ENCODE peak calls at places on chromosomes 2 and 18, in seven cellular contexts. R, U, M, I, O, F and W are unnamed samples.

GRCh38 chr18:10739152-10739551 is 213.3 kb downstream of the NAPG start:
- DNase-seq in I (no peak), U (peak; percentile 53), R (no peak), M (no peak), O (no peak), F (no peak), W (no peak)

GRCh38 chr18:23879544-23879943 is 135.0 kb upstream of the TTC39C start:
- DNase-seq in R (no peak), F (no peak), M (no peak), I (no peak), U (no peak), O (no peak), W (no peak)

GRCh38 chr2:226953206-226953605 is 117.4 kb downstream of the RHBDD1 start:
- DNase-seq in U (no peak), O (no peak), M (no peak), R (peak; percentile 26), F (no peak), I (no peak), W (no peak)

GRCh38 chr18:49560277-49561126 is 1.4 kb upstream of the LIPG start:
- DNase-seq in F (peak; percentile 56), R (peak; percentile 34), I (peak; percentile 66), U (no peak), M (no peak), O (peak; percentile 64), W (no peak)

GRCh38 chr2:72090271-72090720 is 57.4 kb downstream of the CYP26B1 start:
- DNase-seq in R (no peak), O (no peak), U (no peak), I (no peak), F (no peak), M (no peak), W (no peak)

GRCh38 chr2:236661064-236661761 is 91.6 kb downstream of the ACKR3 start:
- DNase-seq in O (peak; percentile 58), U (peak; percentile 93), M (no peak), I (peak; percentile 69), F (peak; percentile 65), R (peak; percentile 65), W (no peak)

GRCh38 chr2:98854675-98855074 is 81.3 kb downstream of the CRACDL start:
- DNase-seq in U (no peak), F (no peak), I (no peak), O (no peak), M (no peak), R (no peak), W (no peak)

GRCh38 chr2:148989882-148990493 is 48.5 kb upstream of the LYPD6B start:
- DNase-seq in R (peak; percentile 87), I (peak; percentile 86), U (peak; percentile 87), O (peak; percentile 83), M (peak; percentile 74), F (peak; percentile 80), W (peak; percentile 68)

GRCh38 chr18:58792086-58792485 is 72.6 kb upstream of the ZNF532 start:
- DNase-seq in I (no peak), F (no peak), O (no peak), U (no peak), R (no peak), M (no peak), W (no peak)

GRCh38 chr18:79728931-79729586 is 49.5 kb downstream of the CTDP1 start:
- DNase-seq in I (no peak), O (no peak), M (no peak), U (no peak), F (no peak), R (no peak), W (no peak)

GRCh38 chr2:47401789-47402554 is 984 bp upstream of the MSH2 start:
- DNase-seq in U (no peak), R (peak; percentile 4), F (no peak), I (peak; percentile 35), O (no peak), M (no peak), W (no peak)

GRCh38 chr2:96661324-96661723 is 18.8 kb downstream of the FER1L5 start:
- DNase-seq in R (no peak), M (no peak), O (no peak), F (no peak), U (no peak), I (no peak), W (no peak)

GRCh38 chr2:83191316-83191715 is 1267.8 kb downstream of the SUCLG1 start:
- DNase-seq in M (no peak), F (no peak), I (no peak), R (no peak), O (no peak), U (no peak), W (no peak)

GRCh38 chr2:70140978-70141753 is 49.7 kb downstream of the C2orf42 start:
- DNase-seq in O (peak; percentile 86), F (peak; percentile 59), I (peak; percentile 99), R (peak; percentile 53), U (peak; percentile 96), M (peak; percentile 94), W (peak; percentile 86)

GRCh38 chr18:11336241-11336640 is 186.9 kb upstream of the PIEZO2 start:
- DNase-seq in R (peak; percentile 24), M (no peak), I (no peak), U (no peak), O (no peak), F (no peak), W (no peak)

GRCh38 chr2:179049546-179050311 is at the start of gene CCDC141:
- DNase-seq in F (no peak), R (no peak), M (no peak), O (peak; percentile 62), U (no peak), I (no peak), W (peak; percentile 24)

GRCh38 chr2:144467479-144468210 is 52.3 kb downstream of the ZEB2 start:
- DNase-seq in O (no peak), I (no peak), R (no peak), F (peak; percentile 51), M (no peak), U (no peak), W (no peak)

GRCh38 chr2:181656450-181657261 is at the start of gene CERKL:
- DNase-seq in O (peak; percentile 66), U (peak; percentile 76), F (peak; percentile 82), M (peak; percentile 49), I (peak; percentile 89), R (peak; percentile 36), W (no peak)

GRCh38 chr2:9799729-9800632 is 43.3 kb upstream of the TAF1B start:
- DNase-seq in M (peak; percentile 72), U (peak; percentile 93), O (peak; percentile 90), F (peak; percentile 90), I (peak; percentile 92), R (peak; percentile 89), W (peak; percentile 77)

GRCh38 chr2:150303281-150303680 is 184.2 kb downstream of the RND3 start:
- DNase-seq in O (no peak), F (no peak), U (no peak), R (peak; percentile 35), M (peak; percentile 3), I (peak; percentile 27), W (no peak)

GRCh38 chr2:241218131-241219029 is 29.9 kb downstream of the ANO7 start:
- DNase-seq in M (no peak), O (peak; percentile 74), R (peak; percentile 70), U (peak; percentile 16), I (peak; percentile 84), F (peak; percentile 85), W (peak; percentile 51)

GRCh38 chr2:238786379-238786778 is 61.5 kb upstream of the TWIST2 start:
- DNase-seq in M (no peak), F (no peak), I (no peak), U (no peak), R (peak; percentile 83), O (no peak), W (no peak)

DNA sequence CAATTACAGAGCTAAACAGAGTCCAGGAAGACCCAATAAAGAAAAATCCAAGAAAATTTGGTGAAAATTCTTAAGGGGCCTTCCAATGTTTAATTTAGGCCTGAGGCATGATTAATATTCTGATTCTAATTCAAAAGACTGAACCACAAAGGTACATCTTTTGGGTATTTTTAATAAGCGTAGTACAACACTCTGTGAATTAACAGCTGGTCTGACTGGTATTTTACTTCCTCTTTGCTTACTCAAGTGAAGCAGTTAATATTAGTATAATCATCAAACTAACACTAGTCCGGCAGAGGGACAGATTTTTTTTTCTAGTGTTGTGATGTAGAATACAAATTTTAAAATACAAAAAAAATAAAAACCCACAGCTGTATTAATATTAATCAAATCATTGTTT is 652.9 kb downstream of the NR4A2 start:
- DNase-seq in M (no peak), O (no peak), U (no peak), F (no peak), R (no peak), I (no peak), W (no peak)
- TF ChIP-seq EZH2phosphoT487 in M (no peak), O (no peak), U (no peak), F (no peak), R (no peak), I (no peak), W (no peak)

GRCh38 chr2:68236876-68237275 is 15.5 kb downstream of the PPP3R1 start:
- DNase-seq in F (no peak), M (no peak), O (no peak), I (no peak), R (peak; percentile 46), U (no peak), W (no peak)

GRCh38 chr2:68237404-68237803 is 14.9 kb downstream of the PPP3R1 start:
- DNase-seq in M (no peak), O (no peak), R (peak; percentile 75), F (no peak), U (peak; percentile 14), I (no peak), W (no peak)

GRCh38 chr2:68236080-68236734 is 16.1 kb downstream of the PPP3R1 start:
- DNase-seq in F (no peak), I (no peak), O (no peak), R (no peak), U (no peak), M (no peak), W (no peak)

GRCh38 chr2:68235090-68235489 is 17.2 kb downstream of the PPP3R1 start:
- DNase-seq in F (no peak), I (no peak), M (no peak), O (no peak), R (no peak), U (no peak), W (no peak)

GRCh38 chr2:68234405-68234804 is 17.9 kb downstream of the PPP3R1 start:
- DNase-seq in U (no peak), O (no peak), F (no peak), R (no peak), M (no peak), I (no peak), W (no peak)
- H4K20me1 ChIP-seq in U (peaks cover 48% of the 10 kb centered on the region), O (peaks cover 94% of the 10 kb centered on the region), F (peaks cover 91% of the 10 kb centered on the region), R (peaks cover 35% of the 10 kb centered on the region), M (peaks cover 40% of the 10 kb centered on the region), I (peaks cover 70% of the 10 kb centered on the region), W (peaks cover 62% of the 10 kb centered on the region)

GRCh38 chr2:167706800-167707199 is 540.6 kb downstream of the STK39 start:
- DNase-seq in U (no peak), I (no peak), O (no peak), F (no peak), M (no peak), R (no peak), W (no peak)
- TF ChIP-seq EZH2phosphoT487 in U (no peak), I (no peak), O (no peak), F (no peak), M (no peak), R (no peak), W (no peak)

DNA sequence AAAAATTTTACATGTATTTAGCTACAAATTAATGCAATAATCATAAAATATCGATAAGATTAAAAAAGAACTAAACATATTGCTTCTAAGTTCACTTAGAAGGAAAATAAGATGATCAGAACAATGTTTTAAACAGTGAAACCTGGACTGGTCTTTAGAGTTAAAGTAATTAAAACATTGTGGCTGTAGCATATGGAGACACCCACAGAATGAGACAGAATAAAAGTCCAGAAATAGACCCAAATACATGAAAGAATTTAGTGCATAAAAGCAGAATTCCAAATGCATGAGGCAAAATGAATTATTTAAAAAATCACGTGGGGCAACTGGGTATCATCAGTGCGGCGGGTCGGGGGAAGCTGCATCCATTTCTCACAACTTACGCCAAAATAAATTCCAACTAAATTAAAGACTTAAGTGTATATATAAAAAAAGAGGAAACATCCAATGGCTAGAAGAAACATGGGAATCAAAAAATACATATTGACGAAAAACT is 12.1 kb downstream of the RNF149 start:
- DNase-seq in O (no peak), M (no peak), I (no peak), U (no peak), R (peak; percentile 58), F (no peak), W (no peak)
- H4K20me1 ChIP-seq in O (peaks cover 76% of the 10 kb centered on the region), M (no peaks in the 10 kb centered on the region), I (peaks cover 30% of the 10 kb centered on the region), U (peaks cover 41% of the 10 kb centered on the region), R (peaks cover 14% of the 10 kb centered on the region), F (peaks cover 36% of the 10 kb centered on the region), W (no peaks in the 10 kb centered on the region)